ENCODE peak calls at places on chromosome 19, in eight cellular contexts. One of them, this sample, is unnamed.

GRCh38 chr19:28292822-28293500 is 920.0 kb downstream of the UQCRFS1 start:
- DNase-seq in left ventricle myocardium superior: no peak
- DNase-seq in NCI-H146: no peak
- DNase-seq in foreskin keratinocyte: no peak
- DNase-seq in ELR: no peak
- DNase-seq in memory B cell: no peak
- DNase-seq in caudate nucleus: no peak
- DNase-seq in iPS-NIHi11: no peak
- DNase-seq in this sample: no peak

GRCh38 chr19:12766051-12766521 is 9.3 kb downstream of the HOOK2 start:
- DNase-seq in left ventricle myocardium superior: peak; percentile 94
- DNase-seq in NCI-H146: no peak
- DNase-seq in foreskin keratinocyte: no peak
- DNase-seq in ELR: peak; percentile 88
- DNase-seq in memory B cell: peak; percentile 81
- DNase-seq in caudate nucleus: peak; percentile 70
- DNase-seq in iPS-NIHi11: peak; percentile 85
- DNase-seq in this sample: peak; percentile 73

GRCh38 chr19:42524943-42525342 is 3.3 kb downstream of the CEACAM1 start:
- DNase-seq in left ventricle myocardium superior: no peak
- DNase-seq in NCI-H146: no peak
- DNase-seq in foreskin keratinocyte: no peak
- DNase-seq in ELR: no peak
- DNase-seq in memory B cell: no peak
- DNase-seq in caudate nucleus: no peak
- DNase-seq in iPS-NIHi11: no peak
- DNase-seq in this sample: no peak

GRCh38 chr19:8306235-8307054 is 1.7 kb downstream of the CD320 start:
- DNase-seq in left ventricle myocardium superior: no peak
- DNase-seq in NCI-H146: no peak
- DNase-seq in foreskin keratinocyte: no peak
- DNase-seq in ELR: no peak
- DNase-seq in memory B cell: no peak
- DNase-seq in caudate nucleus: no peak
- DNase-seq in iPS-NIHi11: no peak
- DNase-seq in this sample: no peak

GRCh38 chr19:18763674-18764590 is 27.2 kb downstream of the COMP start:
- DNase-seq in left ventricle myocardium superior: no peak
- DNase-seq in NCI-H146: no peak
- DNase-seq in foreskin keratinocyte: peak; percentile 88
- DNase-seq in ELR: peak; percentile 93
- DNase-seq in memory B cell: no peak
- DNase-seq in caudate nucleus: no peak
- DNase-seq in iPS-NIHi11: no peak
- DNase-seq in this sample: no peak

GRCh38 chr19:1446713-1447564 is 3.0 kb upstream of the APC2 start:
- DNase-seq in left ventricle myocardium superior: peak; percentile 50
- DNase-seq in NCI-H146: peak; percentile 28
- DNase-seq in foreskin keratinocyte: no peak
- DNase-seq in ELR: no peak
- DNase-seq in memory B cell: no peak
- DNase-seq in caudate nucleus: no peak
- DNase-seq in iPS-NIHi11: peak; percentile 61
- DNase-seq in this sample: no peak

GRCh38 chr19:52522555-52522954 is 4.9 kb upstream of the ZNF808 start:
- DNase-seq in left ventricle myocardium superior: no peak
- DNase-seq in NCI-H146: no peak
- DNase-seq in foreskin keratinocyte: no peak
- DNase-seq in ELR: no peak
- DNase-seq in memory B cell: no peak
- DNase-seq in caudate nucleus: no peak
- DNase-seq in iPS-NIHi11: peak; percentile 44
- DNase-seq in this sample: no peak

GRCh38 chr19:13788991-13789390 is 6.3 kb upstream of the ZSWIM4 start:
- DNase-seq in left ventricle myocardium superior: peak; percentile 49
- DNase-seq in NCI-H146: no peak
- DNase-seq in foreskin keratinocyte: no peak
- DNase-seq in ELR: peak; percentile 34
- DNase-seq in memory B cell: no peak
- DNase-seq in caudate nucleus: no peak
- DNase-seq in iPS-NIHi11: no peak
- DNase-seq in this sample: no peak

GRCh38 chr19:13797058-13797440 is 1.8 kb downstream of the ZSWIM4 start:
- DNase-seq in left ventricle myocardium superior: no peak
- DNase-seq in NCI-H146: no peak
- DNase-seq in foreskin keratinocyte: no peak
- DNase-seq in ELR: no peak
- DNase-seq in memory B cell: no peak
- DNase-seq in caudate nucleus: no peak
- DNase-seq in iPS-NIHi11: no peak
- DNase-seq in this sample: no peak

GRCh38 chr19:3565177-3565576 is 7.6 kb upstream of the HMG20B start:
- DNase-seq in left ventricle myocardium superior: no peak
- DNase-seq in NCI-H146: no peak
- DNase-seq in foreskin keratinocyte: no peak
- DNase-seq in ELR: peak; percentile 99
- DNase-seq in memory B cell: no peak
- DNase-seq in caudate nucleus: no peak
- DNase-seq in iPS-NIHi11: no peak
- DNase-seq in this sample: no peak

GRCh38 chr19:55166530-55167268 is at the start of gene DNAAF3:
- DNase-seq in left ventricle myocardium superior: peak; percentile 94
- DNase-seq in NCI-H146: peak; percentile 99
- DNase-seq in foreskin keratinocyte: peak; percentile 94
- DNase-seq in ELR: peak; percentile 97
- DNase-seq in memory B cell: no peak
- DNase-seq in caudate nucleus: peak; percentile 90
- DNase-seq in iPS-NIHi11: peak; percentile 97
- DNase-seq in this sample: peak; percentile 21

GRCh38 chr19:55549500-55550320 is 4.4 kb upstream of the SBK3 start:
- DNase-seq in left ventricle myocardium superior: no peak
- DNase-seq in NCI-H146: peak; percentile 86
- DNase-seq in foreskin keratinocyte: peak; percentile 53
- DNase-seq in ELR: peak; percentile 91
- DNase-seq in memory B cell: no peak
- DNase-seq in caudate nucleus: no peak
- DNase-seq in iPS-NIHi11: peak; percentile 77
- DNase-seq in this sample: no peak

GRCh38 chr19:5567360-5567970 is at the start of gene TINCR:
- DNase-seq in left ventricle myocardium superior: no peak
- DNase-seq in NCI-H146: peak; percentile 45
- DNase-seq in foreskin keratinocyte: no peak
- DNase-seq in ELR: no peak
- DNase-seq in memory B cell: no peak
- DNase-seq in caudate nucleus: no peak
- DNase-seq in iPS-NIHi11: peak; percentile 74
- DNase-seq in this sample: no peak

GRCh38 chr19:3748965-3749364 is 12.5 kb downstream of the APBA3 start:
- DNase-seq in left ventricle myocardium superior: no peak
- DNase-seq in NCI-H146: no peak
- DNase-seq in foreskin keratinocyte: no peak
- DNase-seq in ELR: no peak
- DNase-seq in memory B cell: no peak
- DNase-seq in caudate nucleus: no peak
- DNase-seq in iPS-NIHi11: no peak
- DNase-seq in this sample: no peak

GRCh38 chr19:45069056-45069455 is 7.2 kb downstream of the ZNF296 start:
- DNase-seq in left ventricle myocardium superior: no peak
- DNase-seq in NCI-H146: no peak
- DNase-seq in foreskin keratinocyte: no peak
- DNase-seq in ELR: peak; percentile 28
- DNase-seq in memory B cell: no peak
- DNase-seq in caudate nucleus: no peak
- DNase-seq in iPS-NIHi11: peak; percentile 78
- DNase-seq in this sample: no peak

GRCh38 chr19:11152318-11153062 is 3.1 kb downstream of the SPC24 start:
- DNase-seq in left ventricle myocardium superior: peak; percentile 83
- DNase-seq in NCI-H146: no peak
- DNase-seq in foreskin keratinocyte: no peak
- DNase-seq in ELR: peak; percentile 40
- DNase-seq in memory B cell: no peak
- DNase-seq in caudate nucleus: no peak
- DNase-seq in iPS-NIHi11: no peak
- DNase-seq in this sample: no peak

GRCh38 chr19:37988758-37989635 is 82.0 kb downstream of the SIPA1L3 start:
- DNase-seq in left ventricle myocardium superior: no peak
- DNase-seq in NCI-H146: no peak
- DNase-seq in foreskin keratinocyte: no peak
- DNase-seq in ELR: no peak
- DNase-seq in memory B cell: no peak
- DNase-seq in caudate nucleus: no peak
- DNase-seq in iPS-NIHi11: no peak
- DNase-seq in this sample: no peak

GRCh38 chr19:47255947-47256687 is at the start of gene CCDC9:
- DNase-seq in left ventricle myocardium superior: peak; percentile 97
- DNase-seq in NCI-H146: peak; percentile 99
- DNase-seq in foreskin keratinocyte: peak; percentile 86
- DNase-seq in ELR: peak; percentile 96
- DNase-seq in memory B cell: peak; percentile 91
- DNase-seq in caudate nucleus: peak; percentile 97
- DNase-seq in iPS-NIHi11: peak; percentile 92
- DNase-seq in this sample: peak; percentile 95

GRCh38 chr19:1074512-1075283 is 7.7 kb downstream of the ARHGAP45 start:
- DNase-seq in left ventricle myocardium superior: peak; percentile 91
- DNase-seq in NCI-H146: peak; percentile 85
- DNase-seq in foreskin keratinocyte: no peak
- DNase-seq in ELR: no peak
- DNase-seq in memory B cell: peak; percentile 86
- DNase-seq in caudate nucleus: peak; percentile 19
- DNase-seq in iPS-NIHi11: no peak
- DNase-seq in this sample: peak; percentile 94

GRCh38 chr19:8659905-8660304 is 29.5 kb downstream of the NFILZ start:
- DNase-seq in left ventricle myocardium superior: no peak
- DNase-seq in NCI-H146: no peak
- DNase-seq in foreskin keratinocyte: no peak
- DNase-seq in ELR: no peak
- DNase-seq in memory B cell: no peak
- DNase-seq in caudate nucleus: no peak
- DNase-seq in iPS-NIHi11: no peak
- DNase-seq in this sample: no peak

GRCh38 chr19:43570174-43570791 is 5.0 kb downstream of the XRCC1 start:
- DNase-seq in left ventricle myocardium superior: no peak
- DNase-seq in NCI-H146: peak; percentile 94
- DNase-seq in foreskin keratinocyte: peak; percentile 74
- DNase-seq in ELR: peak; percentile 22
- DNase-seq in memory B cell: no peak
- DNase-seq in caudate nucleus: no peak
- DNase-seq in iPS-NIHi11: no peak
- DNase-seq in this sample: no peak

GRCh38 chr19:41995959-41996797 is 2.1 kb upstream of the ATP1A3 start:
- DNase-seq in left ventricle myocardium superior: peak; percentile 10
- DNase-seq in NCI-H146: peak; percentile 67
- DNase-seq in foreskin keratinocyte: no peak
- DNase-seq in ELR: peak; percentile 30
- DNase-seq in memory B cell: no peak
- DNase-seq in caudate nucleus: peak; percentile 21
- DNase-seq in iPS-NIHi11: peak; percentile 87
- DNase-seq in this sample: no peak

GRCh38 chr19:32779082-32779481 is 59.5 kb downstream of the TDRD12 start:
- DNase-seq in left ventricle myocardium superior: no peak
- DNase-seq in NCI-H146: no peak
- DNase-seq in foreskin keratinocyte: no peak
- DNase-seq in ELR: no peak
- DNase-seq in memory B cell: no peak
- DNase-seq in caudate nucleus: no peak
- DNase-seq in iPS-NIHi11: no peak
- DNase-seq in this sample: no peak

GRCh38 chr19:31340059-31341025 is 8.9 kb downstream of the TSHZ3 start:
- DNase-seq in left ventricle myocardium superior: no peak
- DNase-seq in NCI-H146: no peak
- DNase-seq in foreskin keratinocyte: peak; percentile 24
- DNase-seq in ELR: no peak
- DNase-seq in memory B cell: no peak
- DNase-seq in caudate nucleus: no peak
- DNase-seq in iPS-NIHi11: no peak
- DNase-seq in this sample: no peak

GRCh38 chr19:38557205-38557799 is 60.5 kb downstream of the MAP4K1 start:
- DNase-seq in left ventricle myocardium superior: peak; percentile 20
- DNase-seq in NCI-H146: no peak
- DNase-seq in foreskin keratinocyte: no peak
- DNase-seq in ELR: no peak
- DNase-seq in memory B cell: no peak
- DNase-seq in caudate nucleus: no peak
- DNase-seq in iPS-NIHi11: no peak
- DNase-seq in this sample: no peak

GRCh38 chr19:28618504-28618903 is 594.4 kb downstream of the UQCRFS1 start:
- DNase-seq in left ventricle myocardium superior: no peak
- DNase-seq in NCI-H146: no peak
- DNase-seq in foreskin keratinocyte: no peak
- DNase-seq in ELR: no peak
- DNase-seq in memory B cell: no peak
- DNase-seq in caudate nucleus: no peak
- DNase-seq in iPS-NIHi11: no peak
- DNase-seq in this sample: no peak

GRCh38 chr19:42596391-42597071 is 1.8 kb upstream of the CEACAM8 start:
- DNase-seq in left ventricle myocardium superior: peak; percentile 45
- DNase-seq in NCI-H146: peak; percentile 20
- DNase-seq in foreskin keratinocyte: no peak
- DNase-seq in ELR: peak; percentile 19
- DNase-seq in memory B cell: peak; percentile 50
- DNase-seq in caudate nucleus: no peak
- DNase-seq in iPS-NIHi11: peak; percentile 71
- DNase-seq in this sample: peak; percentile 4

GRCh38 chr19:14006766-14007562 is 844 bp upstream of the RFX1 start:
- DNase-seq in left ventricle myocardium superior: peak; percentile 91
- DNase-seq in NCI-H146: peak; percentile 97
- DNase-seq in foreskin keratinocyte: no peak
- DNase-seq in ELR: no peak
- DNase-seq in memory B cell: no peak
- DNase-seq in caudate nucleus: peak; percentile 85
- DNase-seq in iPS-NIHi11: peak; percentile 84
- DNase-seq in this sample: no peak

This sample was measured in effector CD8-positive, alpha-beta T cell.